ENCODE peak calls at places on chromosomes 5 and 9, in seven cellular contexts. Z is NT2/D1; N is tibial nerve; Y is CD4-positive, alpha-beta memory T cell; G is ovary; D is fibroblast of lung; O is right atrium auricular region. K is an unnamed sample. For H3K9me3, the result is how much of the 10 kb centered on the place peaks cover.

GRCh38 chr5:56532411-56532935 is 282.9 kb upstream of the MAP3K1 start:
- DNase-seq in Z (no peak), O (no peak), G (no peak), D (peak), N (no peak), Y (no peak), K (no peak)

GRCh38 chr5:64811050-64811640 is 42.4 kb downstream of the CWC27 start:
- DNase-seq in O (no peak), G (no peak), N (no peak), Y (peak), Z (peak), D (peak), K (no peak)

GRCh38 chr9:116860509-116861120 is 173.5 kb downstream of the TRIM32 start:
- DNase-seq in N (peak), Y (no peak), Z (peak), O (peak), D (peak), G (peak), K (no peak)

GRCh38 chr5:133664422-133664821 is 52.1 kb upstream of the FSTL4 start:
- DNase-seq in Y (no peak), Z (no peak), N (no peak), O (peak), D (no peak), G (no peak), K (no peak)

GRCh38 chr9:124475158-124475867 is 25.1 kb downstream of the ADGRD2 start:
- DNase-seq in N (no peak), G (no peak), O (no peak), D (no peak), Z (peak), Y (no peak), K (no peak)

GRCh38 chr9:133144142-133144886 is 19.4 kb downstream of the GBGT1 start:
- DNase-seq in D (peak), Z (peak), Y (peak), N (peak), O (peak), G (peak), K (peak)

GRCh38 chr9:33620738-33621439 is 96.8 kb downstream of the ANKRD18B start:
- DNase-seq in Z (no peak), Y (no peak), N (no peak), O (no peak), G (no peak), D (peak), K (no peak)

GRCh38 chr5:96338624-96339023 is 94.4 kb downstream of the PCSK1 start:
- DNase-seq in G (no peak), Z (no peak), Y (no peak), D (peak), O (peak), N (peak), K (no peak)

GRCh38 chr9:21081999-21082398 is 4.3 kb upstream of the IFNB1 start:
- DNase-seq in N (no peak), Z (no peak), G (no peak), D (no peak), O (no peak), Y (peak), K (no peak)

GRCh38 chr5:11588803-11589202 is 315.4 kb downstream of the CTNND2 start:
- DNase-seq in Y (no peak), Z (peak), N (no peak), D (no peak), O (no peak), G (no peak), K (no peak)

GRCh38 chr5:113202904-113203716 is 226.5 kb downstream of the DCP2 start:
- DNase-seq in Y (no peak), D (peak), G (no peak), Z (no peak), O (peak), N (no peak), K (no peak)

GRCh38 chr9:38215465-38215864 is 146.4 kb upstream of the SHB start:
- DNase-seq in N (no peak), D (no peak), O (no peak), Z (no peak), Y (no peak), G (no peak), K (no peak)

GRCh38 chr5:153999995-154000394 is 38.7 kb downstream of the FAM114A2 start:
- DNase-seq in N (no peak), D (no peak), Z (no peak), G (no peak), Y (no peak), O (no peak), K (no peak)

GRCh38 chr9:78967557-78968212 is 604.1 kb upstream of the TLE4 start:
- DNase-seq in G (no peak), O (no peak), D (no peak), Y (no peak), N (no peak), Z (no peak), K (no peak)

GRCh38 chr5:31757813-31758212 is 118.9 kb downstream of the PDZD2 start:
- DNase-seq in D (no peak), Y (no peak), N (no peak), G (no peak), O (no peak), Z (no peak), K (no peak)

GRCh38 chr5:104186100-104186499 is 623.5 kb upstream of the NUDT12 start:
- DNase-seq in Y (no peak), G (no peak), O (no peak), Z (no peak), N (no peak), D (no peak), K (no peak)

GRCh38 chr5:93967923-93968322 is 226.5 kb upstream of the POU5F2 start:
- DNase-seq in Z (no peak), D (no peak), N (no peak), Y (no peak), G (no peak), O (no peak), K (no peak)

GRCh38 chr9:77883846-77884771 is 147.5 kb downstream of the GNAQ start:
- DNase-seq in Z (peak), G (no peak), N (no peak), O (no peak), Y (no peak), D (peak), K (no peak)

GRCh38 chr5:43773032-43773830 is 170.3 kb downstream of the NNT start:
- DNase-seq in N (no peak), G (no peak), O (no peak), D (peak), Y (no peak), Z (no peak), K (no peak)

GRCh38 chr5:142618125-142618524 is 67.8 kb downstream of the FGF1 start:
- DNase-seq in N (no peak), Y (no peak), O (no peak), Z (no peak), G (no peak), D (peak), K (no peak)

GRCh38 chr5:370959-371810 is 49.7 kb downstream of the AHRR start:
- DNase-seq in O (peak), G (no peak), N (peak), Z (no peak), D (no peak), Y (no peak), K (no peak)

DNA sequence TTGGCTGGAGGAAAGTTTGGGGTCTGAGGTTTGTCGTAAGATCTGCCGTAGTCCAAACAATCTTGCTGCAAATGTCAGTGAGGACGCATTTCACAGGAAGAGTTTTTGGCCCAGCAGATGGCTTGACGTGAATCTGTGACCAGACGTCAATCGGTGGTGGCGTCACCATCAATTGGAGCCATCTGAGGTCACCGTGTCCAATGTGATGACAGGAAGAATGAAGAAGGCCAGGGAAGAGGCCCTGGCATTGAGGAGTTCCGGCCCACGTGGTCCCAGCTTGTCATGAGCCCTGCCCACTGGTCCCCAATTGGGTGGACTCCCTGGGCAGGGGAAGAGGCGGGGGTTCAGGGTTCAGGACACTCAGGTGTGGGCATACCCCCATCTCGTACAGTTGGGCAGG is 79.9 kb downstream of the OLFM1 start:
- DNase-seq in D (no peak), Z (no peak), G (no peak), O (no peak), Y (no peak), N (no peak), K (no peak)
- H3K9me3 ChIP-seq in D (under half), Z (under half), G (under half), O (under half), Y (under half), N (under half), K (under half)

GRCh38 chr5:150156033-150156381 is 362 bp upstream of the PDGFRB start:
- DNase-seq in Z (no peak), O (no peak), N (no peak), Y (no peak), D (no peak), G (no peak), K (no peak)
- H3K4me3 ChIP-seq in Z (peak), O (peak), N (peak), Y (no peak), D (peak), G (peak), K (peak)

GRCh38 chr9:2317591-2317990 is 302.4 kb downstream of the SMARCA2 start:
- DNase-seq in G (no peak), N (no peak), O (no peak), Y (no peak), Z (no peak), D (no peak), K (no peak)
- H3K9me3 ChIP-seq in G (under half), N (under half), O (under half), Y (under half), Z (half or more), D (under half), K (under half)

GRCh38 chr5:141250576-141250975 is 5.4 kb downstream of the PCDHB15 start:
- DNase-seq in N (no peak), Y (no peak), Z (no peak), D (no peak), G (no peak), O (no peak), K (no peak)

GRCh38 chr5:141241496-141241895 is 3.7 kb upstream of the PCDHB15 start:
- DNase-seq in D (no peak), Z (no peak), G (no peak), Y (no peak), O (no peak), N (no peak), K (no peak)

GRCh38 chr5:141245250-141245717 is at the start of gene PCDHB15:
- DNase-seq in G (peak), N (no peak), Y (no peak), Z (no peak), D (peak), O (no peak), K (no peak)
- H3K4me3 ChIP-seq in G (peak), N (no peak), Y (no peak), Z (peak), D (no peak), O (peak), K (no peak)

DNA sequence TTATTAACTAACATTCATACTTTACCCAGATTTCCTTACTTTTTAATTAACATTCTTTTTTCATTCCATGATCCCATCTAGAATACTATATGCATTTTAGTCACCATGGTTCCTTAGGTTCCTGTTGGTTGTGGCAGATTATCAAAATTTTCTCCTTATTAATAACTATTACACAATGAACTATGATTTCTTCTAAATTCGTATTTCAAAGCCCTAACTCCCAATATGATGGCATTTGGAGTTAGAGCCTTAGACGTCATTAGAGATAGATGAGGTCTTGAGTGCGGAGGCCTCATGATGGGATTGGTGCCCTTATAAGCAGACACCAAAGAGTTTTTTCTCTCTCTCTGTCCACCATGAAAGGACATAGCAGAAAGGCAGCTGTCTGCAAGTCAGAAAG is 485.4 kb downstream of the TLR4 start:
- DNase-seq in N (no peak), G (no peak), D (no peak), Y (no peak), O (no peak), Z (no peak), K (no peak)
- H3K9me3 ChIP-seq in N (under half), G (under half), D (under half), Y (under half), O (under half), Z (under half), K (under half)

GRCh38 chr9:127223810-127224177 is 40.8 kb upstream of the GARNL3 start:
- DNase-seq in O (no peak), G (peak), N (no peak), Y (no peak), D (no peak), Z (no peak), K (no peak)
- H3K4me3 ChIP-seq in O (peak), G (peak), N (peak), Y (no peak), D (peak), Z (peak), K (peak)